ENCODE peak calls at places on chromosomes 13 and 19, in seven cellular contexts. G, Y, O, V, U, N and S are unnamed samples.

GRCh38 chr13:111314852-111315251 is 5.6 kb upstream of the TEX29 start:
- DNase-seq in V (no peak), Y (no peak), N (no peak), O (no peak), U (no peak), G (no peak), S (no peak)

GRCh38 chr19:3186377-3186688 is 603 bp downstream of the NCLN start:
- DNase-seq in N (no peak), Y (no peak), V (no peak), O (no peak), G (no peak), U (no peak), S (no peak)

GRCh38 chr13:80605743-80606142 is 264.8 kb upstream of the SPRY2 start:
- DNase-seq in U (no peak), Y (no peak), V (no peak), O (no peak), N (no peak), G (no peak), S (no peak)

GRCh38 chr19:51810228-51810627 is 15.3 kb downstream of the FPR3 start:
- DNase-seq in Y (no peak), N (no peak), V (no peak), G (peak), O (no peak), U (no peak), S (no peak)

GRCh38 chr19:54400913-54401312 is 14.4 kb upstream of the TTYH1 start:
- DNase-seq in O (no peak), Y (no peak), G (no peak), V (no peak), N (no peak), U (no peak), S (no peak)

GRCh38 chr13:49098198-49098597 is 121.9 kb upstream of the MLNR start:
- DNase-seq in V (no peak), N (peak), O (no peak), U (no peak), Y (no peak), G (peak), S (no peak)

GRCh38 chr13:83515267-83515666 is 367.0 kb downstream of the SLITRK1 start:
- DNase-seq in Y (no peak), G (peak), N (no peak), U (no peak), V (no peak), O (no peak), S (no peak)

GRCh38 chr19:40677156-40677555 is 13.3 kb downstream of the NUMBL start:
- DNase-seq in U (no peak), Y (no peak), O (no peak), V (no peak), N (no peak), G (no peak), S (no peak)

GRCh38 chr19:46954502-46955004 is 65.1 kb upstream of the NPAS1 start:
- DNase-seq in Y (no peak), O (no peak), G (no peak), N (no peak), U (no peak), V (no peak), S (no peak)

GRCh38 chr13:21106089-21106488 is 44.7 kb upstream of the LATS2 start:
- DNase-seq in G (peak), Y (no peak), U (no peak), N (no peak), O (no peak), V (no peak), S (no peak)

GRCh38 chr13:36685912-36686311 is 12.1 kb downstream of the SERTM1 start:
- DNase-seq in G (peak), V (no peak), N (no peak), U (no peak), O (no peak), Y (no peak), S (no peak)

GRCh38 chr19:35363001-35363590 is 4.8 kb downstream of the FFAR3 start:
- DNase-seq in O (no peak), G (no peak), V (no peak), Y (no peak), U (no peak), N (no peak), S (no peak)

GRCh38 chr19:1261512-1261862 is 7.6 kb upstream of the CIRBP start:
- DNase-seq in O (peak), N (no peak), U (no peak), G (peak), Y (no peak), V (no peak), S (no peak)

GRCh38 chr13:21837841-21838551 is 167.1 kb downstream of the FGF9 start:
- DNase-seq in G (no peak), V (no peak), N (no peak), U (no peak), O (no peak), Y (no peak), S (no peak)